ENCODE peak calls at places on chromosomes 5 and 9, in six cellular contexts. G is GM04504, H is progenitor cell of endocrine pancreas, R is GM23248, Z is astrocyte, V is fibroblast of pulmonary artery. L is an unnamed sample.

GRCh38 chr9:6873862-6874261 is 116.1 kb downstream of the KDM4C start:
- DNase-seq in Z (peak), G (peak), V (peak), R (peak), H (no peak), L (peak)

GRCh38 chr5:14319102-14319501 is 176.0 kb downstream of the TRIO start:
- DNase-seq in G (no peak), H (no peak), Z (no peak), R (no peak), V (no peak), L (no peak)

GRCh38 chr9:136093995-136094881 is 851 bp downstream of the NACC2 start:
- DNase-seq in R (peak), Z (peak), V (peak), G (no peak), H (no peak), L (peak)

GRCh38 chr9:86839522-86839921 is 107.8 kb downstream of the GAS1 start:
- DNase-seq in R (no peak), H (no peak), G (no peak), V (no peak), Z (no peak), L (no peak)

GRCh38 chr5:102910240-102911226 is 155.4 kb downstream of the PAM start:
- DNase-seq in G (no peak), V (no peak), H (no peak), Z (peak), R (peak), L (peak)

GRCh38 chr9:90027296-90027790 is 422.5 kb downstream of the GADD45G start:
- DNase-seq in Z (no peak), R (no peak), G (no peak), H (no peak), V (no peak), L (no peak)

GRCh38 chr5:11384441-11385250 is 519.6 kb downstream of the CTNND2 start:
- DNase-seq in V (no peak), R (peak), G (no peak), H (peak), Z (no peak), L (no peak)

GRCh38 chr5:84361572-84361971 is 23.1 kb downstream of the EDIL3 start:
- DNase-seq in R (no peak), Z (no peak), H (no peak), V (no peak), G (no peak), L (no peak)

GRCh38 chr9:121122450-121123032 is 47.8 kb downstream of the CNTRL start:
- DNase-seq in V (peak), G (no peak), Z (no peak), H (no peak), R (peak), L (peak)

GRCh38 chr9:112555844-112556482 is 69.3 kb downstream of the KIAA1958 start:
- DNase-seq in V (no peak), H (no peak), Z (no peak), G (no peak), R (no peak), L (no peak)

GRCh38 chr9:91411096-91411771 is 12.4 kb downstream of the NFIL3 start:
- DNase-seq in H (no peak), V (peak), G (no peak), R (peak), Z (no peak), L (peak)

GRCh38 chr9:91935805-91936204 is 14.2 kb downstream of the ROR2 start:
- DNase-seq in R (no peak), H (no peak), G (no peak), V (no peak), Z (no peak), L (no peak)

GRCh38 chr5:146301666-146302065 is 37.0 kb upstream of the POU4F3 start:
- DNase-seq in H (no peak), Z (no peak), V (no peak), R (peak), G (no peak), L (no peak)

GRCh38 chr5:136766456-136766855 is 401.1 kb upstream of the TRPC7 start:
- DNase-seq in Z (no peak), G (no peak), V (no peak), R (peak), H (no peak), L (no peak)

GRCh38 chr5:158234323-158235158 is 375.6 kb upstream of the CLINT1 start:
- DNase-seq in V (no peak), Z (peak), H (no peak), R (peak), G (no peak), L (no peak)

GRCh38 chr9:91163773-91164471 is 197.8 kb downstream of the AUH start:
- DNase-seq in V (no peak), R (no peak), Z (no peak), H (no peak), G (no peak), L (no peak)

GRCh38 chr5:136242611-136243010 is 49.6 kb upstream of the SMIM32 start:
- DNase-seq in G (no peak), V (no peak), R (no peak), Z (no peak), H (no peak), L (no peak)

GRCh38 chr5:174418809-174419522 is 305.4 kb upstream of the MSX2 start:
- DNase-seq in R (peak), G (no peak), Z (no peak), H (no peak), V (no peak), L (no peak)

GRCh38 chr9:71725590-71726338 is 42.5 kb downstream of the CEMIP2 start:
- DNase-seq in Z (peak), R (peak), H (no peak), G (peak), V (peak), L (peak)

GRCh38 chr9:27423919-27424710 is 100.0 kb upstream of the IFNK start:
- DNase-seq in R (no peak), V (no peak), Z (no peak), H (no peak), G (no peak), L (no peak)

GRCh38 chr5:34699155-34700077 is 43.3 kb downstream of the RAI14 start:
- DNase-seq in Z (no peak), G (no peak), V (no peak), H (no peak), R (no peak), L (no peak)

GRCh38 chr9:116334581-116335150 is 181.1 kb downstream of the PAPPA start:
- DNase-seq in G (no peak), R (no peak), H (no peak), V (no peak), Z (no peak), L (no peak)

GRCh38 chr5:1948663-1949191 is 66.0 kb upstream of the IRX4 start:
- DNase-seq in H (no peak), Z (no peak), V (no peak), G (no peak), R (no peak), L (no peak)

GRCh38 chr9:24498632-24499031 is 47.1 kb downstream of the IZUMO3 start:
- DNase-seq in Z (no peak), R (no peak), V (no peak), G (no peak), H (no peak), L (no peak)

GRCh38 chr9:134531251-134531970 is 110.2 kb upstream of the COL5A1 start:
- DNase-seq in R (peak), V (no peak), H (no peak), Z (no peak), G (no peak), L (no peak)

GRCh38 chr5:756865-757345 is 27.6 kb downstream of the ZDHHC11B start:
- DNase-seq in Z (no peak), H (no peak), R (peak), G (no peak), V (peak), L (no peak)

L was measured in dermis blood vessel endothelial cell.